ENCODE peak calls at places on chromosomes 5 and 9, in eight cellular contexts. V, O, M, X, F, D, W and J are unnamed samples.

GRCh38 chr5:153965102-153965645 is 73.5 kb downstream of the FAM114A2 start:
- DNase-seq in V (peak), O (peak), M (peak), X (peak), F (peak), D (peak), W (peak), J (peak)

GRCh38 chr5:178750230-178750629 is 19.8 kb upstream of the ZNF354A start:
- DNase-seq in V (no peak), O (no peak), M (no peak), X (no peak), F (no peak), D (no peak), W (no peak), J (no peak)

GRCh38 chr5:60701317-60701988 is 1.5 kb upstream of the DEPDC1B start:
- DNase-seq in V (no peak), O (no peak), M (no peak), X (no peak), F (no peak), D (no peak), W (no peak), J (no peak)

GRCh38 chr5:14201325-14202061 is 58.4 kb downstream of the TRIO start:
- DNase-seq in V (no peak), O (no peak), M (no peak), X (no peak), F (no peak), D (no peak), W (no peak), J (no peak)

GRCh38 chr5:43320846-43321245 is 7.6 kb upstream of the HMGCS1 start:
- DNase-seq in V (no peak), O (no peak), M (no peak), X (no peak), F (no peak), D (no peak), W (no peak), J (no peak)

GRCh38 chr9:33106827-33107621 is 30.6 kb upstream of the SMU1 start:
- DNase-seq in V (peak), O (peak), M (no peak), X (no peak), F (peak), D (no peak), W (no peak), J (no peak)

GRCh38 chr9:107688728-107689127 is 199.2 kb upstream of the KLF4 start:
- DNase-seq in V (no peak), O (peak), M (no peak), X (no peak), F (no peak), D (no peak), W (no peak), J (no peak)

GRCh38 chr5:43589310-43589709 is 13.7 kb upstream of the NNT start:
- DNase-seq in V (no peak), O (no peak), M (no peak), X (no peak), F (no peak), D (no peak), W (no peak), J (no peak)

GRCh38 chr5:54120473-54120872 is 189.9 kb downstream of the ARL15 start:
- DNase-seq in V (no peak), O (peak), M (no peak), X (no peak), F (no peak), D (no peak), W (no peak), J (no peak)

GRCh38 chr5:154514331-154514730 is 36.3 kb upstream of the HAND1 start:
- DNase-seq in V (no peak), O (no peak), M (no peak), X (no peak), F (no peak), D (no peak), W (no peak), J (no peak)

GRCh38 chr9:36937346-36937745 is 96.7 kb downstream of the PAX5 start:
- DNase-seq in V (no peak), O (no peak), M (no peak), X (no peak), F (no peak), D (no peak), W (no peak), J (no peak)

GRCh38 chr9:37382161-37382981 is 40.1 kb upstream of the GRHPR start:
- DNase-seq in V (no peak), O (no peak), M (no peak), X (no peak), F (no peak), D (no peak), W (no peak), J (no peak)